ENCODE peak calls at places on chromosome 6, in six cellular contexts. One of them, this sample, is unnamed.
A peak's percentile ranks its signal among the peaks of the same experiment; 100 is the strongest.

GRCh38 chr6:74597840-74598239 is 608.0 kb downstream of the COL12A1 start:
- DNase-seq in fibroblast of lung: no peak
- DNase-seq in activated T-cell treated with anti-CD3 and anti-CD28 coated beads, Interleukin-2, amount 50 U/mL, for 4 hours: no peak
- DNase-seq in GM23248: no peak
- DNase-seq in GM10248: no peak
- DNase-seq in CD8-positive, alpha-beta memory T cell: no peak
- DNase-seq in this sample: no peak

GRCh38 chr6:111759836-111760785 is 113.1 kb downstream of the FYN start:
- DNase-seq in activated T-cell treated with anti-CD3 and anti-CD28 coated beads, Interleukin-2, amount 50 U/mL, for 4 hours: no peak
- DNase-seq in fibroblast of lung: peak; percentile 98
- DNase-seq in CD8-positive, alpha-beta memory T cell: peak; percentile 77
- DNase-seq in GM23248: peak; percentile 88
- DNase-seq in GM10248: no peak
- DNase-seq in this sample: no peak

GRCh38 chr6:124026645-124027044 is 223.0 kb downstream of the NKAIN2 start:
- DNase-seq in GM23248: no peak
- DNase-seq in CD8-positive, alpha-beta memory T cell: no peak
- DNase-seq in GM10248: no peak
- DNase-seq in activated T-cell treated with anti-CD3 and anti-CD28 coated beads, Interleukin-2, amount 50 U/mL, for 4 hours: no peak
- DNase-seq in fibroblast of lung: no peak
- DNase-seq in this sample: no peak

GRCh38 chr6:151733680-151734320 is 73.7 kb upstream of the ESR1 start:
- DNase-seq in activated T-cell treated with anti-CD3 and anti-CD28 coated beads, Interleukin-2, amount 50 U/mL, for 4 hours: no peak
- DNase-seq in GM10248: no peak
- DNase-seq in GM23248: no peak
- DNase-seq in fibroblast of lung: no peak
- DNase-seq in CD8-positive, alpha-beta memory T cell: no peak
- DNase-seq in this sample: no peak

GRCh38 chr6:163903528-163903927 is 489.0 kb downstream of the QKI start:
- DNase-seq in fibroblast of lung: no peak
- DNase-seq in GM10248: no peak
- DNase-seq in activated T-cell treated with anti-CD3 and anti-CD28 coated beads, Interleukin-2, amount 50 U/mL, for 4 hours: no peak
- DNase-seq in GM23248: no peak
- DNase-seq in CD8-positive, alpha-beta memory T cell: no peak
- DNase-seq in this sample: no peak

GRCh38 chr6:71808865-71809264 is 77.5 kb upstream of the RIMS1 start:
- DNase-seq in fibroblast of lung: no peak
- DNase-seq in GM10248: no peak
- DNase-seq in GM23248: no peak
- DNase-seq in CD8-positive, alpha-beta memory T cell: no peak
- DNase-seq in activated T-cell treated with anti-CD3 and anti-CD28 coated beads, Interleukin-2, amount 50 U/mL, for 4 hours: no peak
- DNase-seq in this sample: no peak

GRCh38 chr6:143773503-143773902 is 69.6 kb upstream of the LTV1 start:
- DNase-seq in GM10248: no peak
- DNase-seq in CD8-positive, alpha-beta memory T cell: no peak
- DNase-seq in activated T-cell treated with anti-CD3 and anti-CD28 coated beads, Interleukin-2, amount 50 U/mL, for 4 hours: no peak
- DNase-seq in GM23248: peak; percentile 35
- DNase-seq in fibroblast of lung: peak; percentile 25
- DNase-seq in this sample: no peak

GRCh38 chr6:25793970-25794369 is 37.9 kb downstream of the SLC17A1 start:
- DNase-seq in CD8-positive, alpha-beta memory T cell: no peak
- DNase-seq in GM23248: no peak
- DNase-seq in GM10248: no peak
- DNase-seq in fibroblast of lung: no peak
- DNase-seq in activated T-cell treated with anti-CD3 and anti-CD28 coated beads, Interleukin-2, amount 50 U/mL, for 4 hours: no peak
- DNase-seq in this sample: no peak

GRCh38 chr6:133698272-133698671 is 190.6 kb upstream of the TCF21 start:
- DNase-seq in GM23248: no peak
- DNase-seq in fibroblast of lung: no peak
- DNase-seq in activated T-cell treated with anti-CD3 and anti-CD28 coated beads, Interleukin-2, amount 50 U/mL, for 4 hours: no peak
- DNase-seq in CD8-positive, alpha-beta memory T cell: no peak
- DNase-seq in GM10248: no peak
- DNase-seq in this sample: no peak

GRCh38 chr6:87936065-87936464 is 111.6 kb upstream of the SPACA1 start:
- DNase-seq in GM10248: no peak
- DNase-seq in activated T-cell treated with anti-CD3 and anti-CD28 coated beads, Interleukin-2, amount 50 U/mL, for 4 hours: no peak
- DNase-seq in fibroblast of lung: no peak
- DNase-seq in GM23248: no peak
- DNase-seq in CD8-positive, alpha-beta memory T cell: no peak
- DNase-seq in this sample: no peak

GRCh38 chr6:23650676-23651075 is 475.3 kb upstream of the NRSN1 start:
- DNase-seq in GM23248: no peak
- DNase-seq in GM10248: no peak
- DNase-seq in activated T-cell treated with anti-CD3 and anti-CD28 coated beads, Interleukin-2, amount 50 U/mL, for 4 hours: no peak
- DNase-seq in CD8-positive, alpha-beta memory T cell: no peak
- DNase-seq in fibroblast of lung: no peak
- DNase-seq in this sample: no peak